ENCODE peak calls at places on chromosomes 4 and X, in seven cellular contexts. L is fibroblast of lung, V is mammary epithelial cell, N is GM23338, Z is keratinocyte, P is HCT116, E is neural progenitor cell. R is an unnamed sample. For H3K27me3 and H3K36me3, the result is how much of the 10 kb centered on the place peaks cover.

GRCh38 chr4:2141762-2142520 is 82.8 kb downstream of the NAT8L start:
- DNase-seq in L (peak), V (no peak), N (peak), Z (no peak), P (no peak), E (no peak), R (no peak)

GRCh38 chrX:7170903-7171302 is 22.9 kb upstream of the PUDP start:
- DNase-seq in L (no peak), V (no peak), N (peak), Z (no peak), P (no peak), E (no peak), R (no peak)

GRCh38 chrX:70454441-70455365 is 10.1 kb downstream of the DLG3 start:
- DNase-seq in L (peak), V (peak), N (peak), Z (peak), P (peak), E (peak), R (peak)

GRCh38 chr4:85740431-85740861 is 265.5 kb downstream of the ARHGAP24 start:
- DNase-seq in L (peak), V (peak), N (no peak), Z (no peak), P (no peak), E (no peak), R (no peak)

GRCh38 chr4:119093042-119093827 is 42.4 kb upstream of the MYOZ2 start:
- DNase-seq in L (no peak), V (no peak), N (no peak), Z (no peak), P (no peak), E (no peak), R (peak)

GRCh38 chr4:33063238-33063637 is 2343.1 kb downstream of the PCDH7 start:
- DNase-seq in L (peak), V (no peak), N (no peak), Z (no peak), P (no peak), E (no peak), R (no peak)

GRCh38 chrX:153380691-153381090 is 20.5 kb downstream of the PNMA6E start:
- DNase-seq in L (no peak), V (no peak), N (no peak), Z (no peak), P (no peak), E (no peak), R (peak)

GRCh38 chr4:112189754-112190153 is 41.8 kb upstream of the AP1AR start:
- DNase-seq in L (no peak), V (no peak), N (peak), Z (no peak), P (no peak), E (no peak), R (no peak)

GRCh38 chrX:149825424-149825823 is 43.7 kb downstream of the MAGEA9 start:
- DNase-seq in L (no peak), V (no peak), N (peak), Z (no peak), P (peak), E (peak), R (no peak)

GRCh38 chr4:10623862-10624261 is 60.7 kb downstream of the CLNK start:
- DNase-seq in L (no peak), V (no peak), N (no peak), Z (no peak), P (no peak), E (no peak), R (no peak)

GRCh38 chr4:121277194-121278105 is 103.4 kb downstream of the QRFPR start:
- DNase-seq in L (no peak), V (peak), N (peak), Z (no peak), P (peak), E (peak), R (no peak)

GRCh38 chr4:118265312-118266144 is 87.3 kb downstream of the PRSS12 start:
- DNase-seq in L (peak), V (peak), N (peak), Z (no peak), P (no peak), E (no peak), R (no peak)

GRCh38 chrX:18410038-18410437 is 15.4 kb upstream of the CDKL5 start:
- DNase-seq in L (peak), V (no peak), N (peak), Z (no peak), P (peak), E (peak), R (no peak)

GRCh38 chr4:99390060-99390459 is 37.5 kb upstream of the ADH1C start:
- DNase-seq in L (peak), V (no peak), N (no peak), Z (no peak), P (no peak), E (no peak), R (no peak)

GRCh38 chrX:123818243-123818642 is 41.6 kb upstream of the XIAP start:
- DNase-seq in L (peak), V (peak), N (no peak), Z (peak), P (no peak), E (no peak), R (peak)

GRCh38 chr4:65917486-65917885 is 247.2 kb upstream of the EPHA5 start:
- DNase-seq in L (peak), V (no peak), N (no peak), Z (no peak), P (no peak), E (no peak), R (no peak)

GRCh38 chrX:139360356-139360755 is 170.2 kb upstream of the F9 start:
- DNase-seq in L (no peak), V (no peak), N (no peak), Z (no peak), P (no peak), E (no peak), R (no peak)
- H3K27me3 ChIP-seq in L (under half), V (under half), N (under half), Z (under half), P (under half), E (under half), R (under half)

DNA sequence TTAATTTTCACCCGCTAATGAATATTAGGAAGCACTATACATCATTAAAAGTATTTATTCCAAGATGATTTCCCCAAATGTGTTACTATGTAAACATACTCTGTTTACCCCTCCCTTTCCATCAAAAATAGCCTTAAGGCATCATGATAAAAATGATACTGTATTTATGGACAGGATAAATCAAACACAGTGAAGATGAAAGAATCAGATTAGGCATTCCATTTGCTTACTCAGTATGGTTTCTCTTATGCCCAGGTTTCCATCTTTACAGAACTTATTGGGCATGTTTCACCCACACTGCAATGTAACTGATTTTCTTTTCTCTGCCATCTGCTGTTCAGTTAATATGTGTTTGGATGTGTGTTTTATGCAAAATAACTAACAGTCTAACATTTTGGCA is 445.1 kb downstream of the RPA4 start:
- DNase-seq in L (no peak), V (no peak), N (no peak), Z (no peak), P (no peak), E (no peak), R (no peak)
- H3K4me2 ChIP-seq in L (no peak), V (no peak), N (no peak), Z (no peak), P (no peak), E (no peak), R (no peak)

GRCh38 chr4:183674153-183674552 is 15.1 kb downstream of the TRAPPC11 start:
- DNase-seq in L (no peak), V (no peak), N (peak), Z (no peak), P (no peak), E (no peak), R (no peak)
- H3K36me3 ChIP-seq in L (under half), V (under half), N (under half), Z (under half), P (under half), E (under half), R (under half)

GRCh38 chrX:140507982-140508305 is 3.1 kb upstream of the SOX3 start:
- DNase-seq in L (no peak), V (no peak), N (peak), Z (no peak), P (no peak), E (peak), R (no peak)
- H3K27me3 ChIP-seq in L (under half), V (under half), N (half or more), Z (half or more), P (under half), E (half or more), R (under half)

GRCh38 chr4:6422105-6422504 is 50.3 kb downstream of the PPP2R2C start:
- DNase-seq in L (no peak), V (no peak), N (no peak), Z (no peak), P (no peak), E (no peak), R (no peak)
- H3K4me2 ChIP-seq in L (no peak), V (no peak), N (no peak), Z (no peak), P (no peak), E (no peak), R (no peak)

GRCh38 chr4:88054909-88055308 is 47.5 kb downstream of the PKD2 start:
- DNase-seq in L (peak), V (peak), N (peak), Z (no peak), P (peak), E (peak), R (peak)
- H3K36me3 ChIP-seq in L (under half), V (under half), N (under half), Z (under half), P (under half), E (under half), R (half or more)